ENCODE peak calls at places on chromosomes 3 and 15, in eight cellular contexts. One of them, this sample, is unnamed.

GRCh38 chr15:59828262-59828661 is 139.1 kb upstream of the BNIP2 start:
- DNase-seq in IMR-90: no peak
- DNase-seq in ascending aorta: no peak
- DNase-seq in lower lobe of right lung: no peak
- DNase-seq in kidney: no peak
- DNase-seq in neural progenitor cell: no peak
- DNase-seq in ovary: no peak
- DNase-seq in fibroblast of lung: no peak
- DNase-seq in this sample: no peak

GRCh38 chr3:197308591-197308990 is 10.2 kb upstream of the DLG1 start:
- DNase-seq in IMR-90: peak
- DNase-seq in ascending aorta: no peak
- DNase-seq in lower lobe of right lung: no peak
- DNase-seq in kidney: no peak
- DNase-seq in neural progenitor cell: no peak
- DNase-seq in ovary: no peak
- DNase-seq in fibroblast of lung: peak
- DNase-seq in this sample: peak

GRCh38 chr3:84717894-84718293 is 240.9 kb upstream of the CADM2 start:
- DNase-seq in IMR-90: no peak
- DNase-seq in ascending aorta: no peak
- DNase-seq in lower lobe of right lung: no peak
- DNase-seq in kidney: no peak
- DNase-seq in neural progenitor cell: no peak
- DNase-seq in ovary: no peak
- DNase-seq in fibroblast of lung: no peak
- DNase-seq in this sample: no peak

GRCh38 chr15:88843334-88843733 is 40.1 kb downstream of the ACAN start:
- DNase-seq in IMR-90: no peak
- DNase-seq in ascending aorta: no peak
- DNase-seq in lower lobe of right lung: no peak
- DNase-seq in kidney: no peak
- DNase-seq in neural progenitor cell: no peak
- DNase-seq in ovary: no peak
- DNase-seq in fibroblast of lung: no peak
- DNase-seq in this sample: no peak

GRCh38 chr3:99256788-99257187 is 355.3 kb upstream of the DCBLD2 start:
- DNase-seq in IMR-90: no peak
- DNase-seq in ascending aorta: no peak
- DNase-seq in lower lobe of right lung: no peak
- DNase-seq in kidney: no peak
- DNase-seq in neural progenitor cell: no peak
- DNase-seq in ovary: no peak
- DNase-seq in fibroblast of lung: no peak
- DNase-seq in this sample: no peak

GRCh38 chr3:100210777-100211145 is 50.0 kb upstream of the TBC1D23 start:
- DNase-seq in IMR-90: peak
- DNase-seq in ascending aorta: no peak
- DNase-seq in lower lobe of right lung: no peak
- DNase-seq in kidney: no peak
- DNase-seq in neural progenitor cell: no peak
- DNase-seq in ovary: no peak
- DNase-seq in fibroblast of lung: peak
- DNase-seq in this sample: peak

GRCh38 chr3:331881-332280 is 135.3 kb downstream of the CHL1 start:
- DNase-seq in IMR-90: peak
- DNase-seq in ascending aorta: no peak
- DNase-seq in lower lobe of right lung: no peak
- DNase-seq in kidney: no peak
- DNase-seq in neural progenitor cell: no peak
- DNase-seq in ovary: no peak
- DNase-seq in fibroblast of lung: peak
- DNase-seq in this sample: no peak

GRCh38 chr15:57893075-57893474 is 172.4 kb downstream of the ALDH1A2 start:
- DNase-seq in IMR-90: no peak
- DNase-seq in ascending aorta: no peak
- DNase-seq in lower lobe of right lung: no peak
- DNase-seq in kidney: no peak
- DNase-seq in neural progenitor cell: no peak
- DNase-seq in ovary: no peak
- DNase-seq in fibroblast of lung: no peak
- DNase-seq in this sample: no peak

GRCh38 chr3:128537091-128537703 is 44.2 kb upstream of the GATA2 start:
- DNase-seq in IMR-90: no peak
- DNase-seq in ascending aorta: no peak
- DNase-seq in lower lobe of right lung: no peak
- DNase-seq in kidney: no peak
- DNase-seq in neural progenitor cell: no peak
- DNase-seq in ovary: no peak
- DNase-seq in fibroblast of lung: no peak
- DNase-seq in this sample: no peak

GRCh38 chr15:98292442-98293240 is 332.1 kb downstream of the ARRDC4 start:
- DNase-seq in IMR-90: no peak
- DNase-seq in ascending aorta: no peak
- DNase-seq in lower lobe of right lung: no peak
- DNase-seq in kidney: no peak
- DNase-seq in neural progenitor cell: peak
- DNase-seq in ovary: no peak
- DNase-seq in fibroblast of lung: no peak
- DNase-seq in this sample: no peak

GRCh38 chr15:77518458-77518857 is 97.8 kb downstream of the HMG20A start:
- DNase-seq in IMR-90: no peak
- DNase-seq in ascending aorta: no peak
- DNase-seq in lower lobe of right lung: no peak
- DNase-seq in kidney: no peak
- DNase-seq in neural progenitor cell: no peak
- DNase-seq in ovary: no peak
- DNase-seq in fibroblast of lung: no peak
- DNase-seq in this sample: no peak

GRCh38 chr15:58627706-58628105 is 121.8 kb downstream of the ADAM10 start:
- DNase-seq in IMR-90: no peak
- DNase-seq in ascending aorta: no peak
- DNase-seq in lower lobe of right lung: no peak
- DNase-seq in kidney: no peak
- DNase-seq in neural progenitor cell: no peak
- DNase-seq in ovary: no peak
- DNase-seq in fibroblast of lung: no peak
- DNase-seq in this sample: no peak

GRCh38 chr15:45449878-45450277 is 71.5 kb upstream of the GATM start:
- DNase-seq in IMR-90: no peak
- DNase-seq in ascending aorta: no peak
- DNase-seq in lower lobe of right lung: peak
- DNase-seq in kidney: peak
- DNase-seq in neural progenitor cell: no peak
- DNase-seq in ovary: no peak
- DNase-seq in fibroblast of lung: no peak
- DNase-seq in this sample: no peak

DNA sequence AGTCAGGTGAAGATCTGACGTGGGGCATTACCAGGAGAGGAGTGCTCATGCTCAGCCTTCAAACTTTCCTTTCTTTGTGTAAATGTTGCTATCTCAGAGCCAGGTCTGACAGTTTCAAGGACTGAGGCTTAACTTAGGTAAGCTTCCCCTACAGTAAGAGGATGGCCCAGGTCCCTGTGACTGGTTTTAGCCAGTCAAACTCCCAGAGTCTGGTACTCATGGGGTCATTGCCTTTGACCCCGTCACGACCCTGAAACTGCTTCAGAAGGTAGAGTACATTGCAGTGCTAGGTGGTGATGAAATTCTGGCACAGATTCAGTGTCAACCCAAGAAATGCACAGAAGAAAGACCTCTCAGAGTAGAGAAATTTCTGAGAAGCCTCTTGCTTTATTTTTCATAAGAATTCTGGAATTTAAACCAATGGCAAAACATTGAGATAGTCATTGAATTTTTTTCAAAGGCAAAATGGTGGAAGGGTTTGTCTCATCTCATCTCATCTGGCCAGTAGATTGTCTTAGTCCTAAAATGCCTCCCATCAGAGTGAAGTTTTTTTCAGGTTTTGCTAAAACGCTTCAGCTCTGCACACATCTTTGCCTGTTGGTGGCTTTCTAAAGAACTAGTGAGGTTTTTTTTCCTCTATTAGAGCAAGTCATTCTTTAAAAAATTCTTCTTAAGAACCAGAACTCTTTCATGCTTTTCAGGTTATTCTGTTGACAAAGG is 23.2 kb downstream of the ZBTB38 start:
- DNase-seq in IMR-90: no peak
- DNase-seq in ascending aorta: no peak
- DNase-seq in lower lobe of right lung: no peak
- DNase-seq in kidney: no peak
- DNase-seq in neural progenitor cell: no peak
- DNase-seq in ovary: no peak
- DNase-seq in fibroblast of lung: no peak
- DNase-seq in this sample: no peak
- H3K27ac ChIP-seq in IMR-90: peak
- H3K27ac ChIP-seq in ascending aorta: peak
- H3K27ac ChIP-seq in lower lobe of right lung: no peak
- H3K27ac ChIP-seq in kidney: no peak
- H3K27ac ChIP-seq in neural progenitor cell: no peak
- H3K27ac ChIP-seq in ovary: peak
- H3K27ac ChIP-seq in fibroblast of lung: no peak
- H3K27ac ChIP-seq in this sample: peak

GRCh38 chr3:57078366-57079220 is 18.1 kb downstream of the SPATA12 start:
- DNase-seq in IMR-90: peak
- DNase-seq in ascending aorta: no peak
- DNase-seq in lower lobe of right lung: peak
- DNase-seq in kidney: peak
- DNase-seq in neural progenitor cell: peak
- DNase-seq in ovary: peak
- DNase-seq in fibroblast of lung: peak
- DNase-seq in this sample: no peak

GRCh38 chr3:57080171-57080570 is 19.7 kb downstream of the SPATA12 start:
- DNase-seq in IMR-90: no peak
- DNase-seq in ascending aorta: no peak
- DNase-seq in lower lobe of right lung: no peak
- DNase-seq in kidney: peak
- DNase-seq in neural progenitor cell: no peak
- DNase-seq in ovary: no peak
- DNase-seq in fibroblast of lung: no peak
- DNase-seq in this sample: no peak

GRCh38 chr3:57079221-57079831 is 18.9 kb downstream of the SPATA12 start:
- DNase-seq in IMR-90: no peak
- DNase-seq in ascending aorta: no peak
- DNase-seq in lower lobe of right lung: peak
- DNase-seq in kidney: peak
- DNase-seq in neural progenitor cell: peak
- DNase-seq in ovary: peak
- DNase-seq in fibroblast of lung: peak
- DNase-seq in this sample: no peak

GRCh38 chr3:57082481-57082880 is 22.0 kb downstream of the SPATA12 start:
- DNase-seq in IMR-90: no peak
- DNase-seq in ascending aorta: no peak
- DNase-seq in lower lobe of right lung: no peak
- DNase-seq in kidney: no peak
- DNase-seq in neural progenitor cell: no peak
- DNase-seq in ovary: no peak
- DNase-seq in fibroblast of lung: no peak
- DNase-seq in this sample: no peak

DNA sequence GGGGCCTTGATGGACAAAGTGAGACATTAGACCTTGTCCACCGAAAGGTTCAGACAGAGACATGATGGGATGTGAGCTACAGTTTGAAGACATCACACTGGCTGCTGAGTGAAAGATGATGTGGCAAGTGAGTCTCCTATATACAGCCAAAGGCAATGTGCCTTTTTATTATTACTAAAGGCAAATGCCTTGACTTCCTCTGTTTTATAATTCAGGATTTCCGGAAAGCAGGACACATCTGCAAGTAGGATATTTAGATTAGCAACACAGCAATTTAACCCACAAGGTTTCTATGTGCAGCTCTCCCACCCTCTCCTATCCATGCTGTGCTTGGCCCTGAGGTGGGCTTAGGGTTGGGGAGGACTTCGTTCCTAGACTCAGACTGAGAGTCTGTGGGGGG is 20.7 kb downstream of the SPATA12 start:
- DNase-seq in IMR-90: no peak
- DNase-seq in ascending aorta: no peak
- DNase-seq in lower lobe of right lung: no peak
- DNase-seq in kidney: no peak
- DNase-seq in neural progenitor cell: no peak
- DNase-seq in ovary: no peak
- DNase-seq in fibroblast of lung: no peak
- DNase-seq in this sample: no peak
- H3K27ac ChIP-seq in IMR-90: no peak
- H3K27ac ChIP-seq in ascending aorta: no peak
- H3K27ac ChIP-seq in lower lobe of right lung: no peak
- H3K27ac ChIP-seq in kidney: no peak
- H3K27ac ChIP-seq in neural progenitor cell: no peak
- H3K27ac ChIP-seq in ovary: no peak
- H3K27ac ChIP-seq in fibroblast of lung: no peak
- H3K27ac ChIP-seq in this sample: no peak

DNA sequence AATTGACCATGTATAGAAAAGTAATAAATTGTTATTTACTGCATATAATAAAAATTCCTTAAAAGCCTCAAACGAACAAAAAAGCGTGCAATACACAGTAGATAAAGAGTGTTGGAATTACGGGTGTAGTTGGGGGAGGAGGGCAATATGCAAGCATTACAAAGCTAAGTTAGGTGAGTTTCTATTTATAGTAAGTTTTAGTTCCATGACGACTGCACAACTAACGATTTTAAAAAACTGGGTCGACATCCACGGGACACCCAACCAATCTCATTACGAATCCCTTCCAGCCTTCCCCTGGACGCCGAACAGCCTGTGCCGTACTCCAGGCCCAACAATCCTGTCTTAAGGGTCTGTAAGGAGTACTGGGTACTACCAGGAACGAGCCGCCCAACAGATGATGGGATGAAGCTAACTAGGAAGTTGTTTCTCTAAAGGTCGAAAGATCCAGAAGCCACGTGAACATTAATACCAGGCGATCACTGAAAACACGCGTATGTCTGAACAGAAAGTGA is 682 bp downstream of the POLQ start:
- DNase-seq in IMR-90: no peak
- DNase-seq in ascending aorta: no peak
- DNase-seq in lower lobe of right lung: no peak
- DNase-seq in kidney: no peak
- DNase-seq in neural progenitor cell: peak
- DNase-seq in ovary: no peak
- DNase-seq in fibroblast of lung: peak
- DNase-seq in this sample: no peak
- H3K27ac ChIP-seq in IMR-90: peak
- H3K27ac ChIP-seq in ascending aorta: no peak
- H3K27ac ChIP-seq in lower lobe of right lung: no peak
- H3K27ac ChIP-seq in kidney: no peak
- H3K27ac ChIP-seq in neural progenitor cell: no peak
- H3K27ac ChIP-seq in ovary: no peak
- H3K27ac ChIP-seq in fibroblast of lung: peak
- H3K27ac ChIP-seq in this sample: no peak

DNA sequence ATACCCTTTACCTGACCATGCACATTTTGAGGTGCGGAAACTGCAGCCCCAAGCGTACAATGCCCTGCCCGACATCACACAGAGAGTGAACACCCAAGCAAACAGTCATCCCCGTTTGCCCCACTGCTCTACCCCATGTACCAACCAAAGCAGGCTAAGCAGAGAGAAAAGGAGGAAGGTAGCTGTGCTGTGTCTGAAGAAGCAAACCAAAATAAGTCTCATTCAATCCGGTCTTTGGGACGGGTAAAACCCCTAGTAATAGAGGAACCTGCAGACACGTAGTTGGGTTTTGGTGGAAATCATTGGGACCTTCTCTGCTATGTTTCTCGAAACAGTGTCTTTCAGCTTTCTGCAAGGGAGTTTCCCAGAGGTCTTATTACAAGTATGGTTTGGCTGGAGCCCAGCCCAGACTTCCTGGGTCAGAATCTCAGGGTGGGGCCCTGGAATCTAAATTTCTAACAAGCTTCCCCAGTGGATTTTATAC is 164.6 kb upstream of the HES1 start:
- DNase-seq in IMR-90: no peak
- DNase-seq in ascending aorta: no peak
- DNase-seq in lower lobe of right lung: peak
- DNase-seq in kidney: no peak
- DNase-seq in neural progenitor cell: no peak
- DNase-seq in ovary: no peak
- DNase-seq in fibroblast of lung: peak
- DNase-seq in this sample: no peak
- H3K27ac ChIP-seq in IMR-90: no peak
- H3K27ac ChIP-seq in ascending aorta: no peak
- H3K27ac ChIP-seq in lower lobe of right lung: no peak
- H3K27ac ChIP-seq in kidney: no peak
- H3K27ac ChIP-seq in neural progenitor cell: no peak
- H3K27ac ChIP-seq in ovary: no peak
- H3K27ac ChIP-seq in fibroblast of lung: no peak
- H3K27ac ChIP-seq in this sample: no peak